ENCODE peak calls at places on chromosomes 11 and 22, in six cellular contexts. U, Y, M, X, T and J are unnamed samples.
A peak's percentile ranks its signal among the peaks of the same experiment; 100 is the strongest.

GRCh38 chr22:39418696-39419095 is 19.1 kb downstream of the TAB1 start:
- ATAC-seq in U (no peak), Y (no peak), M (no peak), X (no peak), T (no peak), J (no peak)

GRCh38 chr11:27004103-27004502 is 10.2 kb downstream of the FIBIN start:
- ATAC-seq in U (no peak), Y (no peak), M (no peak), X (no peak), T (no peak), J (no peak)

GRCh38 chr11:121929581-121929980 is 186.4 kb downstream of the BLID start:
- ATAC-seq in U (no peak), Y (no peak), M (no peak), X (no peak), T (no peak), J (no peak)

GRCh38 chr11:16606784-16607674 is 131.4 kb upstream of the C11orf58 start:
- ATAC-seq in U (peak; percentile 20), Y (peak; percentile 25), M (peak; percentile 16), X (peak; percentile 14), T (no peak), J (no peak)

GRCh38 chr11:47932544-47932943 is 47.8 kb upstream of the PTPRJ start:
- ATAC-seq in U (no peak), Y (no peak), M (no peak), X (no peak), T (peak; percentile 54), J (no peak)

GRCh38 chr22:31248965-31249940 is 37.2 kb downstream of the LIMK2 start:
- ATAC-seq in U (no peak), Y (no peak), M (peak; percentile 16), X (no peak), T (no peak), J (no peak)

GRCh38 chr11:83033972-83034672 is 37.6 kb downstream of the RAB30 start:
- ATAC-seq in U (no peak), Y (peak; percentile 75), M (peak; percentile 80), X (peak; percentile 61), T (peak; percentile 50), J (peak; percentile 80)

GRCh38 chr11:27414644-27415043 is 51.6 kb upstream of the CCDC34 start:
- ATAC-seq in U (no peak), Y (no peak), M (no peak), X (no peak), T (no peak), J (no peak)

GRCh38 chr22:23261900-23262450 is 81.7 kb downstream of the BCR start:
- ATAC-seq in U (no peak), Y (no peak), M (no peak), X (no peak), T (no peak), J (no peak)

GRCh38 chr11:72451836-72452376 is 17.6 kb upstream of the CLPB start:
- ATAC-seq in U (no peak), Y (no peak), M (no peak), X (no peak), T (peak; percentile 90), J (no peak)

GRCh38 chr11:123314972-123315371 is 115.1 kb upstream of the GRAMD1B start:
- ATAC-seq in U (no peak), Y (no peak), M (no peak), X (no peak), T (no peak), J (no peak)

GRCh38 chr11:64387916-64388315 is 29.0 kb downstream of the RPS6KA4 start:
- ATAC-seq in U (no peak), Y (no peak), M (no peak), X (no peak), T (no peak), J (no peak)

GRCh38 chr11:27976262-27976661 is 131.7 kb downstream of the KIF18A start:
- ATAC-seq in U (no peak), Y (no peak), M (no peak), X (no peak), T (no peak), J (no peak)

GRCh38 chr11:94639901-94640721 is 72.9 kb downstream of the PIWIL4 start:
- ATAC-seq in U (peak; percentile 100), Y (no peak), M (no peak), X (no peak), T (no peak), J (no peak)

GRCh38 chr11:93935826-93936225 is 85.3 kb upstream of the HEPHL1 start:
- ATAC-seq in U (no peak), Y (no peak), M (no peak), X (no peak), T (no peak), J (no peak)

GRCh38 chr11:110297082-110297725 is 790 bp upstream of the RDX start:
- ATAC-seq in U (no peak), Y (peak; percentile 25), M (no peak), X (no peak), T (no peak), J (no peak)

GRCh38 chr22:23182289-23183106 is 2.2 kb downstream of the BCR start:
- ATAC-seq in U (no peak), Y (no peak), M (no peak), X (no peak), T (peak; percentile 72), J (no peak)

GRCh38 chr11:121757480-121758125 is 304.8 kb upstream of the SORL1-AS1 start:
- ATAC-seq in U (no peak), Y (no peak), M (no peak), X (no peak), T (no peak), J (no peak)

GRCh38 chr11:63920126-63920869 is 3.3 kb upstream of the RCOR2 start:
- ATAC-seq in U (peak; percentile 46), Y (peak; percentile 69), M (peak; percentile 37), X (no peak), T (no peak), J (peak; percentile 33)

GRCh38 chr22:41425704-41426365 is 20.8 kb downstream of the TOB2 start:
- ATAC-seq in U (no peak), Y (no peak), M (peak; percentile 17), X (no peak), T (peak; percentile 91), J (no peak)

GRCh38 chr11:112016088-112016764 is 9.0 kb upstream of the DLAT start:
- ATAC-seq in U (no peak), Y (peak; percentile 43), M (no peak), X (peak; percentile 38), T (peak; percentile 94), J (peak; percentile 26)

GRCh38 chr11:111368285-111368560 is 10.9 kb downstream of the POU2AF1 start:
- ATAC-seq in U (no peak), Y (no peak), M (no peak), X (no peak), T (no peak), J (no peak)

GRCh38 chr11:76424379-76424778 is 20.4 kb upstream of the EMSY start:
- ATAC-seq in U (no peak), Y (no peak), M (no peak), X (no peak), T (peak; percentile 92), J (no peak)

GRCh38 chr22:24380220-24381218 is 46.9 kb upstream of the ADORA2A start:
- ATAC-seq in U (no peak), Y (no peak), M (no peak), X (no peak), T (no peak), J (no peak)

GRCh38 chr11:4826425-4826824 is 5.3 kb downstream of the OR51F2 start:
- ATAC-seq in U (no peak), Y (no peak), M (no peak), X (peak; percentile 65), T (no peak), J (peak; percentile 51)

GRCh38 chr22:46657655-46657953 is 37.4 kb downstream of the GRAMD4 start:
- ATAC-seq in U (no peak), Y (no peak), M (no peak), X (no peak), T (no peak), J (no peak)

GRCh38 chr22:30305906-30306628 is 16.8 kb upstream of the CASTOR1 start:
- ATAC-seq in U (no peak), Y (no peak), M (no peak), X (no peak), T (peak; percentile 6), J (no peak)

GRCh38 chr11:61442616-61443015 is 12.7 kb downstream of the SDHAF2 start:
- ATAC-seq in U (no peak), Y (no peak), M (no peak), X (no peak), T (no peak), J (no peak)

GRCh38 chr11:61448552-61448927 is 18.6 kb downstream of the SDHAF2 start:
- ATAC-seq in U (no peak), Y (no peak), M (no peak), X (no peak), T (no peak), J (no peak)

GRCh38 chr11:61445535-61445934 is 15.6 kb downstream of the SDHAF2 start:
- ATAC-seq in U (no peak), Y (no peak), M (no peak), X (no peak), T (no peak), J (no peak)

GRCh38 chr11:61447601-61448551 is 18.0 kb downstream of the SDHAF2 start:
- ATAC-seq in U (no peak), Y (no peak), M (no peak), X (no peak), T (no peak), J (peak; percentile 26)

DNA sequence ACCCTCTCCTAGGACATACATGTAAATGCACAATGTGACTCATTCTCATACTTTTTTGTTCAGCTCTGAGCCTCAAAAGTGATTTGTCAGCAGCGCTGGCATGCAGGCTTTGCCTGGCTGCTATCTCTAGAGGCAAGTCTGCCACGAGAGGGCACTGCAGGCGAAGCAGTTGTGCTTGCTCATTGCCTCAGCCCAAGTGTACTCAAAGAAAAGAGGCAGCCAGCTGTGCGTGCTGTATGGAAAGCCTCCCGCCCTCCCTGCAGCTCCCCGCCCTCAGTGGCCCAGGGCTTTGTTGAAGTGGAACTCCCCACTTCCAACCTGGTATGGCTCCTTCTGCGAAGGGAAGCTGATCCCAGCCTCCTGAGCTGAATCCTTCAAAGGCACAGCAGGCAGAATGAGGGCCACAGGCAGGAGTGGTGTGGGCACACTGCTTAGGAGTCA is 16.3 kb downstream of the SDHAF2 start:
- ATAC-seq in U (peak; percentile 98), Y (peak; percentile 97), M (peak; percentile 90), X (peak; percentile 95), T (peak; percentile 99), J (peak; percentile 92)
- TF ChIP-seq POLR2AphosphoS5 in U (no peak), Y (no peak), M (no peak), X (no peak), T (no peak), J (peak; percentile 71)

GRCh38 chr11:65532388-65533064 is 7.6 kb downstream of the SCYL1 start:
- ATAC-seq in U (no peak), Y (no peak), M (no peak), X (no peak), T (no peak), J (peak; percentile 60)
- TF ChIP-seq POLR2AphosphoS5 in U (no peak), Y (no peak), M (no peak), X (no peak), T (no peak), J (no peak)

DNA sequence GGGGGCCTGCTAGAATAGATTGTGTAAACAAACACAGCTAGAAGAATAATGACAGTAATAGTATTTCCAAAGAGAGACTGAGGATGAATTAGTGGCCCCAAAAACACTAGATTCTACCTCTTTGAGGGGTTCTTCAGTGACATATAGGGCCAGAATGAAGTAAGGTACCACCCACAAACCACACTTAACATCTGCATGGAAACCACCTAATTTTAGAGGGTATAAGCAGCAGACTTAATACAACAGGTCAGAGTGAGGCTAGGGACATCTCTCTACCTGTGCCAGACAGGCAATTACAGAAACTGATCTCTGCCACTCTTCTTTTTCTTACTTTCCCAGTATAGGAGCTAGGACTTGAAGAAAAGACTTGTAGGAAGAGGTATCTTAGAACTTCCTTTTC is 20.1 kb downstream of the ELP4 start:
- ATAC-seq in U (no peak), Y (no peak), M (no peak), X (no peak), T (peak; percentile 91), J (no peak)
- TF ChIP-seq POLR2AphosphoS5 in U (no peak), Y (no peak), M (no peak), X (no peak), T (no peak), J (no peak)

GRCh38 chr22:36368359-36368983 is 19.3 kb downstream of the MYH9 start:
- ATAC-seq in U (peak; percentile 69), Y (peak; percentile 52), M (no peak), X (peak; percentile 51), T (no peak), J (no peak)
- TF ChIP-seq POLR2AphosphoS5 in U (no peak), Y (no peak), M (no peak), X (no peak), T (no peak), J (no peak)